ENCODE peak calls at places on chromosomes 3 and 15, in eight cellular contexts. One of them, this sample, is unnamed.

GRCh38 chr3:124627501-124627908 is 102.7 kb upstream of the UMPS start:
- DNase-seq in tibial nerve: no peak
- DNase-seq in brain microvascular endothelial cell: peak; percentile 56
- DNase-seq in transverse colon: no peak
- DNase-seq in heart right ventricle: no peak
- DNase-seq in Panc1: no peak
- DNase-seq in HepG2: no peak
- DNase-seq in endodermal cell: no peak
- DNase-seq in this sample: no peak

GRCh38 chr3:192090586-192090985 is 629.6 kb downstream of the PYDC2 start:
- DNase-seq in tibial nerve: no peak
- DNase-seq in brain microvascular endothelial cell: no peak
- DNase-seq in transverse colon: no peak
- DNase-seq in heart right ventricle: no peak
- DNase-seq in Panc1: no peak
- DNase-seq in HepG2: peak; percentile 19
- DNase-seq in endodermal cell: peak; percentile 60
- DNase-seq in this sample: no peak

GRCh38 chr3:72554689-72555088 is 293.6 kb downstream of the SHQ1 start:
- DNase-seq in tibial nerve: no peak
- DNase-seq in brain microvascular endothelial cell: no peak
- DNase-seq in transverse colon: no peak
- DNase-seq in heart right ventricle: no peak
- DNase-seq in Panc1: no peak
- DNase-seq in HepG2: no peak
- DNase-seq in endodermal cell: no peak
- DNase-seq in this sample: no peak

GRCh38 chr3:66407281-66408218 is 93.3 kb downstream of the LRIG1 start:
- DNase-seq in tibial nerve: peak; percentile 78
- DNase-seq in brain microvascular endothelial cell: no peak
- DNase-seq in transverse colon: peak; percentile 79
- DNase-seq in heart right ventricle: peak; percentile 82
- DNase-seq in Panc1: peak; percentile 24
- DNase-seq in HepG2: peak; percentile 48
- DNase-seq in endodermal cell: peak; percentile 95
- DNase-seq in this sample: peak; percentile 78

GRCh38 chr3:147157629-147158028 is 248.7 kb downstream of the ZIC4 start:
- DNase-seq in tibial nerve: no peak
- DNase-seq in brain microvascular endothelial cell: no peak
- DNase-seq in transverse colon: no peak
- DNase-seq in heart right ventricle: no peak
- DNase-seq in Panc1: no peak
- DNase-seq in HepG2: no peak
- DNase-seq in endodermal cell: no peak
- DNase-seq in this sample: no peak

GRCh38 chr15:63640146-63640545 is 43.0 kb downstream of the FBXL22 start:
- DNase-seq in tibial nerve: no peak
- DNase-seq in brain microvascular endothelial cell: no peak
- DNase-seq in transverse colon: no peak
- DNase-seq in heart right ventricle: no peak
- DNase-seq in Panc1: no peak
- DNase-seq in HepG2: no peak
- DNase-seq in endodermal cell: no peak
- DNase-seq in this sample: no peak

GRCh38 chr3:86958534-86958933 is 32.4 kb downstream of the VGLL3 start:
- DNase-seq in tibial nerve: no peak
- DNase-seq in brain microvascular endothelial cell: peak; percentile 79
- DNase-seq in transverse colon: no peak
- DNase-seq in heart right ventricle: no peak
- DNase-seq in Panc1: no peak
- DNase-seq in HepG2: no peak
- DNase-seq in endodermal cell: no peak
- DNase-seq in this sample: no peak

GRCh38 chr15:45855907-45856579 is 221.2 kb downstream of the SQOR start:
- DNase-seq in tibial nerve: no peak
- DNase-seq in brain microvascular endothelial cell: no peak
- DNase-seq in transverse colon: no peak
- DNase-seq in heart right ventricle: no peak
- DNase-seq in Panc1: peak; percentile 17
- DNase-seq in HepG2: no peak
- DNase-seq in endodermal cell: no peak
- DNase-seq in this sample: no peak

GRCh38 chr3:184945886-184946625 is 134.1 kb downstream of the VPS8 start:
- DNase-seq in tibial nerve: no peak
- DNase-seq in brain microvascular endothelial cell: no peak
- DNase-seq in transverse colon: no peak
- DNase-seq in heart right ventricle: no peak
- DNase-seq in Panc1: no peak
- DNase-seq in HepG2: no peak
- DNase-seq in endodermal cell: no peak
- DNase-seq in this sample: no peak

GRCh38 chr3:12869025-12869695 is 27.8 kb upstream of the RPL32 start:
- DNase-seq in tibial nerve: peak; percentile 46
- DNase-seq in brain microvascular endothelial cell: no peak
- DNase-seq in transverse colon: peak; percentile 67
- DNase-seq in heart right ventricle: peak; percentile 61
- DNase-seq in Panc1: no peak
- DNase-seq in HepG2: no peak
- DNase-seq in endodermal cell: peak; percentile 93
- DNase-seq in this sample: peak; percentile 48

GRCh38 chr3:129793947-129794318 is 99.6 kb downstream of the TMCC1 start:
- DNase-seq in tibial nerve: no peak
- DNase-seq in brain microvascular endothelial cell: no peak
- DNase-seq in transverse colon: no peak
- DNase-seq in heart right ventricle: no peak
- DNase-seq in Panc1: no peak
- DNase-seq in HepG2: no peak
- DNase-seq in endodermal cell: peak; percentile 70
- DNase-seq in this sample: no peak

GRCh38 chr3:33417051-33417673 is 23.0 kb downstream of the UBP1 start:
- DNase-seq in tibial nerve: no peak
- DNase-seq in brain microvascular endothelial cell: no peak
- DNase-seq in transverse colon: no peak
- DNase-seq in heart right ventricle: no peak
- DNase-seq in Panc1: no peak
- DNase-seq in HepG2: no peak
- DNase-seq in endodermal cell: no peak
- DNase-seq in this sample: no peak

GRCh38 chr3:111980716-111981456 is 2.1 kb downstream of the ABHD10 start:
- DNase-seq in tibial nerve: no peak
- DNase-seq in brain microvascular endothelial cell: no peak
- DNase-seq in transverse colon: no peak
- DNase-seq in heart right ventricle: no peak
- DNase-seq in Panc1: no peak
- DNase-seq in HepG2: no peak
- DNase-seq in endodermal cell: no peak
- DNase-seq in this sample: no peak

GRCh38 chr3:111978493-111978832 is 363 bp upstream of the ABHD10 start:
- DNase-seq in tibial nerve: no peak
- DNase-seq in brain microvascular endothelial cell: no peak
- DNase-seq in transverse colon: no peak
- DNase-seq in heart right ventricle: no peak
- DNase-seq in Panc1: no peak
- DNase-seq in HepG2: no peak
- DNase-seq in endodermal cell: no peak
- DNase-seq in this sample: no peak

GRCh38 chr3:111981457-111981763 is 2.6 kb downstream of the ABHD10 start:
- DNase-seq in tibial nerve: no peak
- DNase-seq in brain microvascular endothelial cell: no peak
- DNase-seq in transverse colon: no peak
- DNase-seq in heart right ventricle: no peak
- DNase-seq in Panc1: no peak
- DNase-seq in HepG2: no peak
- DNase-seq in endodermal cell: no peak
- DNase-seq in this sample: no peak

GRCh38 chr3:111979689-111980025 is 831 bp downstream of the ABHD10 start:
- DNase-seq in tibial nerve: no peak
- DNase-seq in brain microvascular endothelial cell: no peak
- DNase-seq in transverse colon: no peak
- DNase-seq in heart right ventricle: no peak
- DNase-seq in Panc1: no peak
- DNase-seq in HepG2: no peak
- DNase-seq in endodermal cell: no peak
- DNase-seq in this sample: no peak

GRCh38 chr3:111978833-111979688 is at the start of gene ABHD10:
- DNase-seq in tibial nerve: peak; percentile 90
- DNase-seq in brain microvascular endothelial cell: peak; percentile 96
- DNase-seq in transverse colon: peak; percentile 97
- DNase-seq in heart right ventricle: peak; percentile 99
- DNase-seq in Panc1: peak; percentile 94
- DNase-seq in HepG2: peak; percentile 95
- DNase-seq in endodermal cell: peak; percentile 97
- DNase-seq in this sample: peak; percentile 98
- TF ChIP-seq CTCF in tibial nerve: no peak
- TF ChIP-seq CTCF in brain microvascular endothelial cell: no peak
- TF ChIP-seq CTCF in transverse colon: no peak
- TF ChIP-seq CTCF in heart right ventricle: no peak
- TF ChIP-seq CTCF in Panc1: no peak
- TF ChIP-seq CTCF in HepG2: no peak
- TF ChIP-seq CTCF in endodermal cell: no peak
- TF ChIP-seq CTCF in this sample: no peak

GRCh38 chr15:58066042-58066867 is 744 bp upstream of the ALDH1A2 start:
- DNase-seq in tibial nerve: peak; percentile 41
- DNase-seq in brain microvascular endothelial cell: peak; percentile 6
- DNase-seq in transverse colon: peak; percentile 66
- DNase-seq in heart right ventricle: peak; percentile 78
- DNase-seq in Panc1: no peak
- DNase-seq in HepG2: peak; percentile 1
- DNase-seq in endodermal cell: peak; percentile 90
- DNase-seq in this sample: peak; percentile 65

GRCh38 chr15:58064119-58065010 is 1.1 kb downstream of the ALDH1A2 start:
- DNase-seq in tibial nerve: no peak
- DNase-seq in brain microvascular endothelial cell: no peak
- DNase-seq in transverse colon: no peak
- DNase-seq in heart right ventricle: no peak
- DNase-seq in Panc1: no peak
- DNase-seq in HepG2: no peak
- DNase-seq in endodermal cell: no peak
- DNase-seq in this sample: no peak

GRCh38 chr15:58063612-58064011 is 1.9 kb downstream of the ALDH1A2 start:
- DNase-seq in tibial nerve: no peak
- DNase-seq in brain microvascular endothelial cell: no peak
- DNase-seq in transverse colon: no peak
- DNase-seq in heart right ventricle: no peak
- DNase-seq in Panc1: no peak
- DNase-seq in HepG2: no peak
- DNase-seq in endodermal cell: no peak
- DNase-seq in this sample: no peak

GRCh38 chr15:58065011-58065444 is 483 bp downstream of the ALDH1A2 start:
- DNase-seq in tibial nerve: no peak
- DNase-seq in brain microvascular endothelial cell: no peak
- DNase-seq in transverse colon: peak; percentile 8
- DNase-seq in heart right ventricle: peak; percentile 26
- DNase-seq in Panc1: no peak
- DNase-seq in HepG2: no peak
- DNase-seq in endodermal cell: peak; percentile 67
- DNase-seq in this sample: peak; percentile 56

DNA sequence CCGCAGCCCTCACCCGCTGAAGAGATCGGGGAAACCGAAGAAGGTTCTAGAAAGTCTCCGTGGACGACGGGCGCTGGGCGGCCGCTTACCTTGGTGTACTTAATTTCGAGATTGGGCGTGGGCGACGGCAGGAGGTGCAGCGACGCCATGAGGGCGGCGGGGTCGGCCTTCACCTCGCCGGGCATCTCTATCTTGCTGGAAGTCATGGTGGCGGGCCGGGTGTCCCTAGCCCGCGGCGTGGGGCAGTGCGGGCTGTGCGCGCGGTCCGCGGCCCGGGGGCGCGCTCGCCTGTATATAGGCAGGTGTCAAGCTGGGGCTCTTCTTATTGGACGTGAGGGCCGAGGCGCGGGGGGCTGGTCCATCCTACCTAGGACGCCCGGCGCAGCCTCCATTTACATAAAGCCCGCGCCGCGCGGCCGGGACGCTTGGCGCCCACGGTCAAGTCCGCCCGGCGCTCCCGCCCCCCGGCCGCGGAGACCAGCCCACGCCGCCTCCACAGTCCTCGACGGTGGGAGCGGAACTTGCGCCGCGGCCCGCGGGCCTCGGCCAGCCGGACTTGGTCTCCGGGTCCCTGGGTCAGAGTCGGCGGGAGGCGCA is at the start of gene ALDH1A2:
- DNase-seq in tibial nerve: no peak
- DNase-seq in brain microvascular endothelial cell: no peak
- DNase-seq in transverse colon: peak; percentile 8
- DNase-seq in heart right ventricle: peak; percentile 53
- DNase-seq in Panc1: no peak
- DNase-seq in HepG2: no peak
- DNase-seq in endodermal cell: peak; percentile 78
- DNase-seq in this sample: peak; percentile 10
- H3K27ac ChIP-seq in tibial nerve: no peak within 1 kb of the TSS
- H3K27ac ChIP-seq in brain microvascular endothelial cell: no peak within 1 kb of the TSS
- H3K27ac ChIP-seq in transverse colon: no peak within 1 kb of the TSS
- H3K27ac ChIP-seq in heart right ventricle: peak within 1 kb of the TSS; percentile 72
- H3K27ac ChIP-seq in Panc1: no peak within 1 kb of the TSS
- H3K27ac ChIP-seq in HepG2: no peak within 1 kb of the TSS
- H3K27ac ChIP-seq in endodermal cell: no peak within 1 kb of the TSS
- H3K27ac ChIP-seq in this sample: no peak within 1 kb of the TSS

GRCh38 chr15:98294126-98294525 is 333.6 kb downstream of the ARRDC4 start:
- DNase-seq in tibial nerve: no peak
- DNase-seq in brain microvascular endothelial cell: no peak
- DNase-seq in transverse colon: no peak
- DNase-seq in heart right ventricle: no peak
- DNase-seq in Panc1: no peak
- DNase-seq in HepG2: no peak
- DNase-seq in endodermal cell: no peak
- DNase-seq in this sample: no peak
- H3K27me3 ChIP-seq in tibial nerve: peaks cover 39% of the 10 kb centered on the region
- H3K27me3 ChIP-seq in brain microvascular endothelial cell: no peaks in the 10 kb centered on the region
- H3K27me3 ChIP-seq in transverse colon: peaks cover 48% of the 10 kb centered on the region
- H3K27me3 ChIP-seq in heart right ventricle: peaks cover 59% of the 10 kb centered on the region
- H3K27me3 ChIP-seq in Panc1: peaks cover 18% of the 10 kb centered on the region
- H3K27me3 ChIP-seq in HepG2: peaks cover 4% of the 10 kb centered on the region
- H3K27me3 ChIP-seq in endodermal cell: peaks cover 43% of the 10 kb centered on the region
- H3K27me3 ChIP-seq in this sample: peaks cover 22% of the 10 kb centered on the region

GRCh38 chr15:57969355-57969754 is 96.2 kb downstream of the ALDH1A2 start:
- DNase-seq in tibial nerve: no peak
- DNase-seq in brain microvascular endothelial cell: peak; percentile 38
- DNase-seq in transverse colon: no peak
- DNase-seq in heart right ventricle: no peak
- DNase-seq in Panc1: no peak
- DNase-seq in HepG2: no peak
- DNase-seq in endodermal cell: no peak
- DNase-seq in this sample: no peak
- TF ChIP-seq CTCF in tibial nerve: no peak
- TF ChIP-seq CTCF in brain microvascular endothelial cell: peak; percentile 68
- TF ChIP-seq CTCF in transverse colon: peak; percentile 11
- TF ChIP-seq CTCF in heart right ventricle: no peak
- TF ChIP-seq CTCF in Panc1: peak; percentile 16
- TF ChIP-seq CTCF in HepG2: peak; percentile 43
- TF ChIP-seq CTCF in endodermal cell: peak; percentile 68
- TF ChIP-seq CTCF in this sample: no peak

DNA sequence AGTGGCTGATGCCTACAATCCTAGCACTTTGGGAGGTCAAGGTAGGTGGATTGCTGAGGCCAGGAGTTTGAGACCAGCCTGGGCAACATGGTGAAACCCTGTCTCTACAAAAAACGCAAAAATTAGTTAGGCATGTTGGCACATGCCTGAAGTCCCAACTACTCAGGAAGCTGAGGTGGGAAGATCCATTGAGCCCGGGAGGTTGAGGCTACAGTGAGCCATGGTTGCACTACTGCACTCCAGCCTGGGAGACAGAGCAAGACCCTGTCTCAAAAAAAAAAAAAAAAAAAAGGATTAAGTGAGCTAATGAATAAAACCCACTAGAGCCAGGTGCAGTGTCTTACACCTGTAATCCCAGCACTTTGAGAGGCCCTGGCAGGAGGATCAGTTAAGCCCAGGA is 6.7 kb upstream of the SEC11A start:
- DNase-seq in tibial nerve: no peak
- DNase-seq in brain microvascular endothelial cell: no peak
- DNase-seq in transverse colon: no peak
- DNase-seq in heart right ventricle: no peak
- DNase-seq in Panc1: no peak
- DNase-seq in HepG2: no peak
- DNase-seq in endodermal cell: no peak
- DNase-seq in this sample: no peak
- H3K27ac ChIP-seq in tibial nerve: no peak overlapping the region
- H3K27ac ChIP-seq in brain microvascular endothelial cell: no peak overlapping the region
- H3K27ac ChIP-seq in transverse colon: no peak overlapping the region
- H3K27ac ChIP-seq in heart right ventricle: no peak overlapping the region
- H3K27ac ChIP-seq in Panc1: no peak overlapping the region
- H3K27ac ChIP-seq in HepG2: no peak overlapping the region
- H3K27ac ChIP-seq in endodermal cell: no peak overlapping the region
- H3K27ac ChIP-seq in this sample: no peak overlapping the region